ENCODE peak calls at places on chromosomes 16 and 17, in eight cellular contexts. Z, N, S, A, Y, W, P and J are unnamed samples.

GRCh38 chr16:10787304-10787703 is 31.3 kb downstream of the TVP23A start:
- DNase-seq in Z (no peak), Y (no peak), W (no peak), N (no peak), P (no peak), S (no peak), A (no peak), J (no peak)

GRCh38 chr16:88856122-88856827 is 472 bp downstream of the GALNS start:
- DNase-seq in W (no peak), S (no peak), A (no peak), P (peak; percentile 33), N (peak; percentile 71), Y (no peak), Z (no peak), J (no peak)

GRCh38 chr16:10362077-10362863 is 23.6 kb upstream of the ATF7IP2 start:
- DNase-seq in S (no peak), N (no peak), Y (no peak), A (no peak), P (no peak), W (no peak), Z (no peak), J (no peak)

GRCh38 chr17:72900542-72900941 is 191.9 kb downstream of the SLC39A11 start:
- DNase-seq in W (peak; percentile 57), Z (no peak), N (no peak), S (no peak), A (no peak), P (no peak), Y (no peak), J (no peak)

GRCh38 chr17:77468897-77469296 is 328.1 kb downstream of the SEC14L1 start:
- DNase-seq in S (no peak), A (no peak), W (no peak), Y (no peak), Z (no peak), P (no peak), N (no peak), J (no peak)

GRCh38 chr16:58443783-58444182 is 51.5 kb downstream of the GINS3 start:
- DNase-seq in N (no peak), W (no peak), S (no peak), P (no peak), Y (no peak), A (no peak), Z (no peak), J (no peak)

GRCh38 chr16:64830653-64831052 is 291.2 kb downstream of the CDH11 start:
- DNase-seq in W (no peak), S (peak; percentile 36), A (no peak), Z (no peak), N (no peak), P (no peak), Y (no peak), J (peak; percentile 85)

GRCh38 chr17:29682054-29682453 is 59.3 kb upstream of the CORO6 start:
- DNase-seq in Z (no peak), Y (no peak), A (no peak), N (no peak), S (no peak), P (no peak), W (no peak), J (no peak)

GRCh38 chr17:52790359-52790955 is 631.9 kb upstream of the CA10 start:
- DNase-seq in Y (no peak), W (no peak), A (no peak), P (no peak), Z (no peak), S (no peak), N (no peak), J (no peak)

GRCh38 chr17:62644487-62645173 is 17.2 kb downstream of the MRC2 start:
- DNase-seq in Z (peak; percentile 13), P (no peak), Y (no peak), W (no peak), N (no peak), A (no peak), S (no peak), J (no peak)

GRCh38 chr17:142876-143784 is 5.8 kb downstream of the SCGB1C2 start:
- DNase-seq in N (no peak), W (no peak), P (peak; percentile 17), A (no peak), S (no peak), Z (no peak), Y (peak; percentile 32), J (no peak)

GRCh38 chr16:21952040-21952792 is 945 bp upstream of the UQCRC2 start:
- DNase-seq in Z (peak; percentile 59), W (peak; percentile 70), A (peak; percentile 74), S (no peak), Y (peak; percentile 73), N (peak; percentile 92), P (peak; percentile 67), J (peak; percentile 83)

GRCh38 chr17:48478224-48479013 is 48.4 kb upstream of the SKAP1 start:
- DNase-seq in S (no peak), A (no peak), N (no peak), P (no peak), W (no peak), Z (no peak), Y (no peak), J (no peak)

GRCh38 chr16:12519986-12520385 is 283.7 kb downstream of the CPPED1 start:
- DNase-seq in W (no peak), N (no peak), Z (no peak), Y (no peak), P (no peak), A (no peak), S (no peak), J (no peak)

GRCh38 chr16:10770907-10771306 is 27.3 kb downstream of the NUBP1 start:
- DNase-seq in P (no peak), S (no peak), Y (no peak), Z (no peak), A (no peak), N (no peak), W (no peak), J (no peak)

GRCh38 chr17:77322284-77322533 is 181.4 kb downstream of the SEC14L1 start:
- DNase-seq in A (no peak), P (no peak), N (no peak), S (no peak), W (no peak), Z (no peak), Y (no peak), J (no peak)

GRCh38 chr17:49076575-49077384 is 55.8 kb upstream of the B4GALNT2 start:
- DNase-seq in Z (no peak), N (no peak), S (peak; percentile 67), A (no peak), P (no peak), Y (no peak), W (no peak), J (peak; percentile 91)

GRCh38 chr16:71474864-71475263 is 12.8 kb upstream of the ZNF23 start:
- DNase-seq in Z (no peak), P (no peak), S (peak; percentile 79), W (no peak), Y (no peak), N (no peak), A (no peak), J (peak; percentile 81)

GRCh38 chr17:15490634-15491261 is 23.3 kb upstream of the CDRT4 start:
- DNase-seq in A (no peak), W (no peak), Y (peak; percentile 62), P (no peak), N (peak; percentile 79), S (no peak), Z (peak; percentile 60), J (peak; percentile 93)